ENCODE peak calls at places on chromosomes 6 and 20, in five cellular contexts. One of them, this sample, is unnamed.

GRCh38 chr20:38127011-38127621 is 38.0 kb downstream of the TGM2 start:
- DNase-seq in central memory CD4-positive, alpha-beta T cell: no peak
- DNase-seq in pulmonary artery endothelial cell: no peak
- DNase-seq in dorsolateral prefrontal cortex: peak; percentile 40
- DNase-seq in HFF-Myc: no peak
- DNase-seq in this sample: peak; percentile 29

GRCh38 chr6:29909995-29910394 is 32.3 kb upstream of the HLA-A start:
- DNase-seq in central memory CD4-positive, alpha-beta T cell: no peak
- DNase-seq in pulmonary artery endothelial cell: no peak
- DNase-seq in HFF-Myc: no peak
- DNase-seq in dorsolateral prefrontal cortex: no peak
- DNase-seq in this sample: no peak

GRCh38 chr6:140320799-140321099 is 946.3 kb upstream of the CITED2 start:
- DNase-seq in HFF-Myc: no peak
- DNase-seq in central memory CD4-positive, alpha-beta T cell: no peak
- DNase-seq in pulmonary artery endothelial cell: no peak
- DNase-seq in dorsolateral prefrontal cortex: no peak
- DNase-seq in this sample: no peak

GRCh38 chr20:7849675-7850074 is 90.6 kb downstream of the HAO1 start:
- DNase-seq in dorsolateral prefrontal cortex: no peak
- DNase-seq in HFF-Myc: no peak
- DNase-seq in central memory CD4-positive, alpha-beta T cell: no peak
- DNase-seq in pulmonary artery endothelial cell: no peak
- DNase-seq in this sample: no peak

GRCh38 chr6:69044534-69044933 is 409.5 kb downstream of the ADGRB3 start:
- DNase-seq in pulmonary artery endothelial cell: no peak
- DNase-seq in central memory CD4-positive, alpha-beta T cell: no peak
- DNase-seq in HFF-Myc: no peak
- DNase-seq in dorsolateral prefrontal cortex: no peak
- DNase-seq in this sample: no peak

GRCh38 chr20:11379257-11380011 is 538.3 kb upstream of the BTBD3 start:
- DNase-seq in HFF-Myc: no peak
- DNase-seq in pulmonary artery endothelial cell: no peak
- DNase-seq in dorsolateral prefrontal cortex: no peak
- DNase-seq in central memory CD4-positive, alpha-beta T cell: no peak
- DNase-seq in this sample: peak; percentile 75

GRCh38 chr6:10099086-10099499 is 315.8 kb downstream of the TFAP2A start:
- DNase-seq in pulmonary artery endothelial cell: no peak
- DNase-seq in dorsolateral prefrontal cortex: no peak
- DNase-seq in HFF-Myc: no peak
- DNase-seq in central memory CD4-positive, alpha-beta T cell: no peak
- DNase-seq in this sample: no peak

GRCh38 chr6:75934643-75935472 is 137.6 kb downstream of the IMPG1 start:
- DNase-seq in dorsolateral prefrontal cortex: peak; percentile 58
- DNase-seq in central memory CD4-positive, alpha-beta T cell: peak; percentile 19
- DNase-seq in HFF-Myc: peak; percentile 65
- DNase-seq in pulmonary artery endothelial cell: peak; percentile 13
- DNase-seq in this sample: no peak

GRCh38 chr20:40844285-40844684 is 155.2 kb upstream of the MAFB start:
- DNase-seq in central memory CD4-positive, alpha-beta T cell: no peak
- DNase-seq in pulmonary artery endothelial cell: no peak
- DNase-seq in dorsolateral prefrontal cortex: no peak
- DNase-seq in HFF-Myc: no peak
- DNase-seq in this sample: no peak

GRCh38 chr20:51419236-51419635 is 123.3 kb downstream of the NFATC2 start:
- DNase-seq in dorsolateral prefrontal cortex: no peak
- DNase-seq in pulmonary artery endothelial cell: no peak
- DNase-seq in HFF-Myc: no peak
- DNase-seq in central memory CD4-positive, alpha-beta T cell: no peak
- DNase-seq in this sample: no peak